ENCODE peak calls at places on chromosome 1, in four cellular contexts. P, D, Y and U are unnamed samples. For H3K4me1, the result is how much of the 10 kb centered on the place peaks cover.

GRCh38 chr1:94475232-94475631 is 57.0 kb downstream of the ABCD3 start:
- DNase-seq in P (no peak), D (no peak), Y (no peak), U (no peak)

GRCh38 chr1:89821322-89822108 is 683 bp downstream of the LRRC8D start:
- DNase-seq in P (peak), D (no peak), Y (peak), U (peak)

GRCh38 chr1:15345711-15346355 is 63.9 kb upstream of the EFHD2 start:
- DNase-seq in P (no peak), D (peak), Y (no peak), U (no peak)

GRCh38 chr1:193846881-193847280 is 660.5 kb upstream of the B3GALT2 start:
- DNase-seq in P (no peak), D (no peak), Y (no peak), U (no peak)

GRCh38 chr1:84825161-84825560 is 67.8 kb downstream of the LPAR3 start:
- DNase-seq in P (no peak), D (no peak), Y (no peak), U (no peak)

GRCh38 chr1:30101477-30102227 is 621.7 kb downstream of the MATN1 start:
- DNase-seq in P (no peak), D (no peak), Y (no peak), U (peak)

GRCh38 chr1:239884776-239885175 is 206.9 kb upstream of the FMN2 start:
- DNase-seq in P (no peak), D (no peak), Y (no peak), U (no peak)

GRCh38 chr1:119971710-119972570 is 75.6 kb upstream of the ADAM30 start:
- DNase-seq in P (no peak), D (no peak), Y (no peak), U (no peak)

GRCh38 chr1:99619583-99619982 is 26.3 kb upstream of the PALMD start:
- DNase-seq in P (no peak), D (no peak), Y (no peak), U (no peak)

GRCh38 chr1:240906477-240906876 is 294.5 kb upstream of the GREM2 start:
- DNase-seq in P (peak), D (no peak), Y (no peak), U (peak)

GRCh38 chr1:41102208-41102607 is 80.7 kb upstream of the SLFNL1 start:
- DNase-seq in P (peak), D (peak), Y (peak), U (peak)

GRCh38 chr1:217535601-217536377 is 95.1 kb downstream of the GPATCH2 start:
- DNase-seq in P (no peak), D (no peak), Y (no peak), U (peak)

GRCh38 chr1:109659997-109660755 is 4.3 kb downstream of the GSTM4 start:
- DNase-seq in P (no peak), D (no peak), Y (peak), U (no peak)

GRCh38 chr1:157218671-157219070 is 80.5 kb upstream of the ETV3 start:
- DNase-seq in P (no peak), D (no peak), Y (no peak), U (no peak)

GRCh38 chr1:24047101-24047459 is 64.9 kb downstream of the MYOM3 start:
- DNase-seq in P (no peak), D (peak), Y (no peak), U (peak)

GRCh38 chr1:24775901-24776300 is 30.7 kb downstream of the CLIC4 start:
- DNase-seq in P (no peak), D (no peak), Y (no peak), U (no peak)

GRCh38 chr1:228009828-228010775 is 3.3 kb downstream of the WNT3A start:
- DNase-seq in P (no peak), D (peak), Y (no peak), U (no peak)

GRCh38 chr1:40944841-40945430 is 34.6 kb upstream of the CTPS1 start:
- DNase-seq in P (no peak), D (no peak), Y (no peak), U (no peak)

GRCh38 chr1:151371340-151371739 is 1.2 kb downstream of the SELENBP1 start:
- DNase-seq in P (no peak), D (peak), Y (no peak), U (peak)

GRCh38 chr1:28027238-28027637 is 61.2 kb downstream of the EYA3 start:
- DNase-seq in P (no peak), D (no peak), Y (no peak), U (no peak)

GRCh38 chr1:56506314-56506743 is 73.0 kb downstream of the PLPP3 start:
- DNase-seq in P (no peak), D (no peak), Y (no peak), U (no peak)

GRCh38 chr1:240499012-240499411 is 112.9 kb downstream of the GREM2 start:
- DNase-seq in P (no peak), D (no peak), Y (no peak), U (peak)

GRCh38 chr1:66563094-66563800 is 29.3 kb downstream of the SGIP1 start:
- DNase-seq in P (peak), D (no peak), Y (no peak), U (peak)

GRCh38 chr1:54850082-54850730 is 36.8 kb downstream of the DHCR24 start:
- DNase-seq in P (peak), D (peak), Y (no peak), U (no peak)

GRCh38 chr1:199312626-199313025 is 673.8 kb downstream of the PTPRC start:
- DNase-seq in P (no peak), D (no peak), Y (peak), U (no peak)

GRCh38 chr1:193794239-193794638 is 607.8 kb upstream of the B3GALT2 start:
- DNase-seq in P (no peak), D (no peak), Y (no peak), U (peak)

GRCh38 chr1:163168053-163168452 is 34.7 kb downstream of the RGS5 start:
- DNase-seq in P (peak), D (no peak), Y (peak), U (no peak)
- H3K27ac ChIP-seq in P (no peak), D (no peak), Y (peak), U (no peak)

GRCh38 chr1:39928809-39929587 is 25.9 kb upstream of the MFSD2A start:
- DNase-seq in P (no peak), D (no peak), Y (no peak), U (no peak)
- H3K4me1 ChIP-seq in P (under half), D (under half), Y (under half), U (under half)

DNA sequence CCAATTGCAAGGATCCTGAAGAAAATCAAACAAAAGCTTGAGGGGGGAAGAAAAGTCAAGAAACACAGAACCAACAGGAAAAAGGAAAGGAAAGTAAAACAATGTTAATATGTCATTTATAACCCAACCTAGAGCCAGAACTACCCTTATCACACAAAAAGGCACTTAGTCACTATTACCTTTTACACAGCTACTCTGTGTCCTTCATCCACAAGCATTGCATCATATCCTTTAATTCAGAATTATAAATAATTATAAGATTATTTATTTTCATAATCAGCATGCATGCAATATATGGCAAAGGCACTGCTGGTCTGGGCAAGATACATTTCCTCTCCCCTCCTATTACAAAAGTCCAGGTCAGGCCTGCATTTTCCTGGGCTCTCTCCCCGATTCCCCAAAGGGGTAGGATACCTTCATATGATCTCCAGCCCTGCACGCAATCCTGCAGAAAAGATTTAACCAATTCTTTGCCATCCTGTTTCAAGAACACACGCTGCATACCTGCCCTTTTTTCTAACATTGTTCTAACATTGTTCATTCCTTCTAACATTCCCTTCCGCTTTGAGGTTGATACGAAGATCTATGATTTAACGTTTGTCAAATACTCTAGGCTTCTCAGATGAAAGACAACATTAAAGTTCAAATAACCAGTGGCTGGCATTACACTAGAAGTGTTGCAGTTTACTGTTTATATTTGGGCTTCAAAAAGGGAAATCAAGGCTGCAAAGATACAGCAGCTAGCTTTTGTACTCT is 4.3 kb downstream of the PTPN14 start:
- DNase-seq in P (no peak), D (no peak), Y (no peak), U (no peak)
- H3K27ac ChIP-seq in P (peak), D (no peak), Y (no peak), U (no peak)

DNA sequence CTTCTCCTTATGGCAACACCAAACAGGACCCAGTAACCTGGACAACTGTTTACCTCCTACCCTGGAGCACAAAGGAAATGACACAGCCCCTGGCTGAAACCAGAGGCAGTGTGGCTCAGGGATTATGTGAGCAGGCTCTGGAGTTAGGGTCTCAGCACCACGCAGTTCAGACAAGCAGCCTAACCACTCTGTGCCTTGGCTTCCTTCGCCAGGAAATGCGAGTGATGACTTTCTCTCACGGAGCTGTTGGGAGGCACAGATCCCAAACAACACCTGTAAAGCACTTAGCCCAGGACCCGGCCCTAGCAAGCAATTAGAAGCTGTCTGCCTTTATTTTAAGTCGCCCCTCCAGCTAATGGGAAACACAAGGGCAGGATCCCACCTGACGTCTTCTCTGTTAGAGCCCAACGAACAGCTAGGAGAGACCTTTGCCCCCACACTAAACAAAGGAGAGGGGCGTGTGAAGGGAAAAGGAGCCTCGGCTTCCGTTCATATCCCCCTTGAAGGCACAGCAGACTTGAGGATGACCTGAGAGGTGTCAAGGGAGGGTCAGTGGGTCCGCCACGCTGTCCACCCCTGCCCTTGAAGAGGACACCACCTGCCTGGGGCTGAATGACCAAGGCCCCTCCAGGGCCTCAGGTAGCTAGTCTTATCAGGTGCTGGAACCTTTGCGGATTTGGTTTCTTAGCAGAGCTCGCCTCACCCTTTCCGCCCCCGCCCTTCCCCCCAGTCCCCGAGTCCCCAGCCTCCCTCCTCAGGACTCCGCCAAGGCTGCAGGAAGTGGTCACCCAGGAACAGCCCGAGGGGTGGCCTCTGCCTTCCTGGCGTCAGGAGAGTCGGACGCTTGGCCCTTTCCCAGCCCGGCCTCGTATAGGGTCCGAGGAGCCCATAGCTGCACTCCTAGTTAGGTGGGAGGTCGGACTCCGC is 836 bp downstream of the TMEM63A start:
- DNase-seq in P (peak), D (no peak), Y (no peak), U (peak)
- H3K4me1 ChIP-seq in P (under half), D (half or more), Y (under half), U (under half)

DNA sequence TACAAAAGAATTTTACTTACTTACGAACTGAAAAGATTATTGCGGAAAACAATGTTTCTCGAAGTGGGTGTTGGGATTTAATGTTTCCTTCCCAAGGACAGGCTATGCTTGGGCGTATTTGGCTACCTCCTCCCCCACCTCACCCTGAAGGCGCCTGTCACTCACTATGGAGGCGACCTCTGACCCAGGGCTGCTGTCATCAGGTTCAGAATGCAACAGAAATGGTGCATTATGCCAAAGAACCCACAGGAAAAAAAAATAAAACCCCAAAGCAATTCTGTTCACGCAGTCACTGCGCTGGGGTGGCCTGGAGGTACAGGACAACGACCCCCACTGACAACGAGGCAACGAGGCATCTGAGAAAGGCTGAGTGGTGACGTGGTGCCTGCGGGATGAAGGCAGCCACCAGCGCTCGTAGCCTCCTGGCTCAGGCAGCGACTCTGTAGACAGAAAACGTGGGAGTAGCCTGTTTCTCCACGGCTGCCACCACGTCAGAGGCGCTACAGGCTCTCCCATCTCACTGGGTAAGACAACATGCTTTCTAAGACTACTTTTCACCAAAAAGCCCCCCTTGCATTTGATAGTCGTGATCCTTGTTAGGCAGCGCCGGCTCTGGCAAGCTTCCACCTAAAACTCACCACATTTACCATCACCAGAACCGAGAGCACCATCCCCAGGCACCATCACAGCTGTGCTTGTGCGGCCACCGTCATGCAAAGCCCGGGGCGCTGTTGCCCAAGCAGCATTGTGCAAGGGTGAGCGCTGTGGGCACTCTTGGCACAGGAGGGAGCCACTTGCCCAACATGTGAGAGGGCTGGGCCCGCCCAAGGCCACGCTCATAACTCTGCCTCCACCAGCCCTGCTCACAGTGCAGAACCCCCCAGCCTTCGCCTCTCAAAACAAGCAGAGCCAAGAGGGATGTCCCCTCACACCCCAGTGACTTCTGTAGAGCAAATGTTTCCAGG is 14.3 kb downstream of the NADK start:
- DNase-seq in P (no peak), D (no peak), Y (no peak), U (peak)
- H3K27ac ChIP-seq in P (no peak), D (peak), Y (no peak), U (no peak)

DNA sequence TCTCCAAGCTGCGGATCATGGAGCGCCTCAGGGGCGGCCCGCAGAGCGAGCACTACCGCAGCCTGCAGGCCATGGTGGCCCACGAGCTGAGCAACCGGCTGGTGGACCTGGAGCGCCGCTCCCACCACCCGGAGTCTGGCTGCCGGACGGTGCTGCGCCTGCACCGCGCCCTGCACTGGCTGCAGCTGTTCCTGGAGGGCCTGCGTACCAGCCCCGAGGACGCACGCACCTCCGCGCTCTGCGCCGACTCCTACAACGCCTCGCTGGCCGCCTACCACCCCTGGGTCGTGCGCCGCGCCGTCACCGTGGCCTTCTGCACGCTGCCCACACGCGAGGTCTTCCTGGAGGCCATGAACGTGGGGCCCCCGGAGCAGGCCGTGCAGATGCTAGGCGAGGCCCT is 2.7 kb downstream of the CPTP start:
- DNase-seq in P (no peak), D (no peak), Y (no peak), U (no peak)
- H3K4me1 ChIP-seq in P (under half), D (half or more), Y (under half), U (under half)

GRCh38 chr1:223512016-223512415 is 118.8 kb downstream of the CCDC185 start:
- DNase-seq in P (no peak), D (no peak), Y (no peak), U (no peak)

GRCh38 chr1:223515915-223516314 is 122.7 kb downstream of the CCDC185 start:
- DNase-seq in P (no peak), D (no peak), Y (no peak), U (no peak)

GRCh38 chr1:223514644-223515043 is 121.4 kb downstream of the CCDC185 start:
- DNase-seq in P (no peak), D (no peak), Y (no peak), U (no peak)

GRCh38 chr1:223515416-223515815 is 122.2 kb downstream of the CCDC185 start:
- DNase-seq in P (no peak), D (no peak), Y (no peak), U (no peak)

GRCh38 chr1:223513309-223513708 is 120.1 kb downstream of the CCDC185 start:
- DNase-seq in P (no peak), D (no peak), Y (no peak), U (no peak)
- H3K27ac ChIP-seq in P (no peak), D (no peak), Y (no peak), U (no peak)